ENCODE peak calls at places on chromosomes 7 and 10, in six cellular contexts. One of them, this sample, is unnamed.

GRCh38 chr7:7103343-7104313 is 78.7 kb upstream of the C1GALT1 start:
- DNase-seq in NCI-H1105 treated with DMSO at 0.1 percent for 48 hours: peak
- DNase-seq in immature natural killer cell: peak
- DNase-seq in nucleus accumbens: no peak
- DNase-seq in EL: peak
- DNase-seq in GM12891: peak
- DNase-seq in this sample: no peak

GRCh38 chr10:61779950-61780659 is 117.4 kb downstream of the CABCOCO1 start:
- DNase-seq in NCI-H1105 treated with DMSO at 0.1 percent for 48 hours: no peak
- DNase-seq in immature natural killer cell: peak
- DNase-seq in nucleus accumbens: no peak
- DNase-seq in EL: peak
- DNase-seq in GM12891: no peak
- DNase-seq in this sample: no peak

GRCh38 chr10:98331888-98332287 is 63.9 kb upstream of the LOXL4 start:
- DNase-seq in NCI-H1105 treated with DMSO at 0.1 percent for 48 hours: no peak
- DNase-seq in immature natural killer cell: no peak
- DNase-seq in nucleus accumbens: no peak
- DNase-seq in EL: peak
- DNase-seq in GM12891: no peak
- DNase-seq in this sample: no peak

GRCh38 chr10:131972474-131973071 is 9.2 kb downstream of the BNIP3 start:
- DNase-seq in NCI-H1105 treated with DMSO at 0.1 percent for 48 hours: no peak
- DNase-seq in immature natural killer cell: peak
- DNase-seq in nucleus accumbens: no peak
- DNase-seq in EL: no peak
- DNase-seq in GM12891: no peak
- DNase-seq in this sample: no peak

GRCh38 chr10:48454302-48455054 is 148.0 kb downstream of the MAPK8 start:
- DNase-seq in NCI-H1105 treated with DMSO at 0.1 percent for 48 hours: no peak
- DNase-seq in immature natural killer cell: no peak
- DNase-seq in nucleus accumbens: no peak
- DNase-seq in EL: no peak
- DNase-seq in GM12891: no peak
- DNase-seq in this sample: peak

GRCh38 chr7:75575488-75576112 is 83.5 kb downstream of the SPDYE5 start:
- DNase-seq in NCI-H1105 treated with DMSO at 0.1 percent for 48 hours: no peak
- DNase-seq in immature natural killer cell: no peak
- DNase-seq in nucleus accumbens: no peak
- DNase-seq in EL: no peak
- DNase-seq in GM12891: no peak
- DNase-seq in this sample: no peak

GRCh38 chr10:6607778-6608177 is 27.7 kb upstream of the PRKCQ start:
- DNase-seq in NCI-H1105 treated with DMSO at 0.1 percent for 48 hours: no peak
- DNase-seq in immature natural killer cell: no peak
- DNase-seq in nucleus accumbens: peak
- DNase-seq in EL: no peak
- DNase-seq in GM12891: no peak
- DNase-seq in this sample: peak

GRCh38 chr10:30080161-30080560 is 20.8 kb upstream of the JCAD start:
- DNase-seq in NCI-H1105 treated with DMSO at 0.1 percent for 48 hours: no peak
- DNase-seq in immature natural killer cell: no peak
- DNase-seq in nucleus accumbens: no peak
- DNase-seq in EL: no peak
- DNase-seq in GM12891: no peak
- DNase-seq in this sample: no peak

GRCh38 chr7:27184342-27185012 is 555 bp downstream of the HOXA11 start:
- DNase-seq in NCI-H1105 treated with DMSO at 0.1 percent for 48 hours: peak
- DNase-seq in immature natural killer cell: no peak
- DNase-seq in nucleus accumbens: no peak
- DNase-seq in EL: peak
- DNase-seq in GM12891: no peak
- DNase-seq in this sample: no peak

GRCh38 chr10:132306951-132307751 is 599 bp downstream of the STK32C start:
- DNase-seq in NCI-H1105 treated with DMSO at 0.1 percent for 48 hours: peak
- DNase-seq in immature natural killer cell: peak
- DNase-seq in nucleus accumbens: no peak
- DNase-seq in EL: no peak
- DNase-seq in GM12891: no peak
- DNase-seq in this sample: peak

GRCh38 chr7:157013602-157014549 is 3.4 kb upstream of the MNX1 start:
- DNase-seq in NCI-H1105 treated with DMSO at 0.1 percent for 48 hours: no peak
- DNase-seq in immature natural killer cell: no peak
- DNase-seq in nucleus accumbens: no peak
- DNase-seq in EL: no peak
- DNase-seq in GM12891: no peak
- DNase-seq in this sample: no peak

GRCh38 chr7:97871659-97872024 is 566 bp downstream of the ASNS start:
- DNase-seq in NCI-H1105 treated with DMSO at 0.1 percent for 48 hours: peak
- DNase-seq in immature natural killer cell: no peak
- DNase-seq in nucleus accumbens: no peak
- DNase-seq in EL: no peak
- DNase-seq in GM12891: peak
- DNase-seq in this sample: no peak

GRCh38 chr7:80819503-80819902 is 99.3 kb downstream of the SEMA3C start:
- DNase-seq in NCI-H1105 treated with DMSO at 0.1 percent for 48 hours: no peak
- DNase-seq in immature natural killer cell: no peak
- DNase-seq in nucleus accumbens: no peak
- DNase-seq in EL: no peak
- DNase-seq in GM12891: no peak
- DNase-seq in this sample: no peak

GRCh38 chr7:33836797-33837355 is 68.5 kb upstream of the BMPER start:
- DNase-seq in NCI-H1105 treated with DMSO at 0.1 percent for 48 hours: no peak
- DNase-seq in immature natural killer cell: no peak
- DNase-seq in nucleus accumbens: no peak
- DNase-seq in EL: no peak
- DNase-seq in GM12891: no peak
- DNase-seq in this sample: no peak

GRCh38 chr7:77570330-77571011 is 33.4 kb downstream of the PTPN12 start:
- DNase-seq in NCI-H1105 treated with DMSO at 0.1 percent for 48 hours: no peak
- DNase-seq in immature natural killer cell: no peak
- DNase-seq in nucleus accumbens: no peak
- DNase-seq in EL: peak
- DNase-seq in GM12891: no peak
- DNase-seq in this sample: no peak

This sample was measured in dorsolateral prefrontal cortex.